ENCODE peak calls at places on chromosomes 6 and 20, in six cellular contexts. F, E, G, D, J and S are unnamed samples. For H3K4me1, the result is how much of the 10 kb centered on the place peaks cover.

GRCh38 chr6:154931741-154932424 is 63.2 kb upstream of the TIAM2 start:
- DNase-seq in F (peak), E (no peak), G (no peak), D (no peak), J (no peak), S (no peak)

GRCh38 chr6:54801669-54802068 is 44.9 kb upstream of the FAM83B start:
- DNase-seq in F (no peak), E (no peak), G (no peak), D (no peak), J (no peak), S (no peak)

GRCh38 chr6:102402635-102403329 is 1009.3 kb downstream of the GRIK2 start:
- DNase-seq in F (no peak), E (no peak), G (no peak), D (no peak), J (no peak), S (no peak)

GRCh38 chr6:150301871-150302800 is 66.7 kb upstream of the IYD start:
- DNase-seq in F (no peak), E (no peak), G (no peak), D (no peak), J (no peak), S (no peak)

GRCh38 chr6:11625302-11625701 is 87.8 kb downstream of the TMEM170B start:
- DNase-seq in F (no peak), E (no peak), G (no peak), D (no peak), J (no peak), S (no peak)

GRCh38 chr6:132153221-132153896 is 202.2 kb upstream of the CCN2 start:
- DNase-seq in F (no peak), E (no peak), G (no peak), D (no peak), J (no peak), S (no peak)

GRCh38 chr6:36721369-36722140 is 23.9 kb downstream of the RAB44 start:
- DNase-seq in F (no peak), E (no peak), G (no peak), D (no peak), J (no peak), S (no peak)

GRCh38 chr6:123027392-123027791 is 31.4 kb downstream of the CLVS2 start:
- DNase-seq in F (no peak), E (no peak), G (no peak), D (no peak), J (no peak), S (no peak)

GRCh38 chr6:109609737-109610136 is 81.3 kb downstream of the AK9 start:
- DNase-seq in F (no peak), E (no peak), G (no peak), D (no peak), J (no peak), S (no peak)

GRCh38 chr6:25660512-25660911 is 8.5 kb downstream of the SCGN start:
- DNase-seq in F (no peak), E (no peak), G (no peak), D (no peak), J (no peak), S (no peak)

GRCh38 chr6:165448210-165448609 is 138.8 kb upstream of the C6orf118 start:
- DNase-seq in F (no peak), E (no peak), G (no peak), D (no peak), J (no peak), S (no peak)

GRCh38 chr20:64255361-64256281 is at the start of gene PCMTD2:
- DNase-seq in F (peak), E (peak), G (peak), D (peak), J (peak), S (peak)

GRCh38 chr6:35473849-35474128 is 5.6 kb downstream of the RPL10A start:
- DNase-seq in F (no peak), E (no peak), G (no peak), D (no peak), J (no peak), S (no peak)

GRCh38 chr20:7723284-7723683 is 217.0 kb downstream of the HAO1 start:
- DNase-seq in F (no peak), E (no peak), G (no peak), D (no peak), J (no peak), S (no peak)

GRCh38 chr6:24078200-24078599 is 47.8 kb upstream of the NRSN1 start:
- DNase-seq in F (no peak), E (no peak), G (no peak), D (no peak), J (no peak), S (no peak)

GRCh38 chr6:1029196-1029595 is 282.7 kb upstream of the FOXQ1 start:
- DNase-seq in F (no peak), E (no peak), G (no peak), D (no peak), J (no peak), S (no peak)

GRCh38 chr6:30821862-30822784 is 62.2 kb upstream of the DDR1 start:
- DNase-seq in F (no peak), E (no peak), G (no peak), D (no peak), J (peak), S (no peak)

GRCh38 chr6:116268589-116269293 is 11.0 kb downstream of the TSPYL1 start:
- DNase-seq in F (no peak), E (no peak), G (peak), D (no peak), J (peak), S (no peak)

GRCh38 chr6:165571068-165571682 is 91.9 kb downstream of the PDE10A start:
- DNase-seq in F (no peak), E (no peak), G (no peak), D (no peak), J (no peak), S (no peak)

GRCh38 chr6:56193846-56194245 is 53.5 kb downstream of the COL21A1 start:
- DNase-seq in F (no peak), E (no peak), G (no peak), D (no peak), J (no peak), S (no peak)

GRCh38 chr20:53850318-53850717 is 220.1 kb downstream of the BCAS1 start:
- DNase-seq in F (no peak), E (no peak), G (no peak), D (no peak), J (no peak), S (no peak)

GRCh38 chr6:159217595-159218275 is 48.5 kb downstream of the FNDC1 start:
- DNase-seq in F (no peak), E (no peak), G (no peak), D (no peak), J (peak), S (no peak)

GRCh38 chr6:89954721-89955148 is 60.5 kb downstream of the GJA10 start:
- DNase-seq in F (no peak), E (no peak), G (peak), D (no peak), J (no peak), S (no peak)

GRCh38 chr6:25628471-25629201 is 23.4 kb upstream of the SCGN start:
- DNase-seq in F (no peak), E (no peak), G (no peak), D (no peak), J (no peak), S (no peak)

GRCh38 chr20:63833776-63834544 is 2.9 kb upstream of the ZBTB46 start:
- DNase-seq in F (no peak), E (no peak), G (no peak), D (no peak), J (no peak), S (no peak)

GRCh38 chr6:166330612-166331011 is 11.7 kb downstream of the SFT2D1 start:
- DNase-seq in F (peak), E (no peak), G (no peak), D (peak), J (peak), S (no peak)

GRCh38 chr20:12153616-12154015 is 235.9 kb downstream of the BTBD3 start:
- DNase-seq in F (no peak), E (no peak), G (no peak), D (no peak), J (no peak), S (no peak)

GRCh38 chr6:113879186-113880096 is 22.3 kb downstream of the MARCKS start:
- DNase-seq in F (peak), E (no peak), G (no peak), D (no peak), J (peak), S (peak)

GRCh38 chr20:23568320-23569011 is at the start of gene CST9L:
- DNase-seq in F (no peak), E (peak), G (no peak), D (no peak), J (peak), S (no peak)

GRCh38 chr20:63130654-63131577 is 85.0 kb downstream of the YTHDF1 start:
- DNase-seq in F (no peak), E (no peak), G (no peak), D (no peak), J (no peak), S (peak)

GRCh38 chr6:6543181-6543879 is 45.2 kb upstream of the LY86 start:
- DNase-seq in F (no peak), E (no peak), G (no peak), D (no peak), J (no peak), S (no peak)

GRCh38 chr6:6386010-6386409 is 65.5 kb upstream of the F13A1 start:
- DNase-seq in F (no peak), E (no peak), G (no peak), D (no peak), J (no peak), S (no peak)

GRCh38 chr6:3292431-3293197 is 33.9 kb downstream of the PSMG4 start:
- DNase-seq in F (no peak), E (no peak), G (no peak), D (no peak), J (no peak), S (peak)

GRCh38 chr6:108169801-108170606 is 4.2 kb downstream of the NR2E1 start:
- DNase-seq in F (no peak), E (no peak), G (no peak), D (no peak), J (no peak), S (no peak)

GRCh38 chr6:109224107-109224875 is 129.0 kb downstream of the CEP57L1 start:
- DNase-seq in F (no peak), E (no peak), G (no peak), D (no peak), J (peak), S (no peak)

GRCh38 chr6:169707772-169708171 is 5.8 kb downstream of the C6orf120 start:
- DNase-seq in F (no peak), E (no peak), G (no peak), D (no peak), J (no peak), S (no peak)

GRCh38 chr6:2221724-2222274 is 23.6 kb downstream of the GMDS start:
- DNase-seq in F (no peak), E (peak), G (no peak), D (no peak), J (no peak), S (no peak)

GRCh38 chr6:157276134-157276532 is 47.2 kb downstream of the TMEM242 start:
- DNase-seq in F (no peak), E (no peak), G (no peak), D (no peak), J (no peak), S (no peak)

GRCh38 chr20:47614703-47615309 is 113.1 kb downstream of the NCOA3 start:
- DNase-seq in F (no peak), E (no peak), G (no peak), D (no peak), J (no peak), S (no peak)
- H3K4me1 ChIP-seq in F (under half), E (under half), G (under half), D (half or more), J (under half), S (under half)

DNA sequence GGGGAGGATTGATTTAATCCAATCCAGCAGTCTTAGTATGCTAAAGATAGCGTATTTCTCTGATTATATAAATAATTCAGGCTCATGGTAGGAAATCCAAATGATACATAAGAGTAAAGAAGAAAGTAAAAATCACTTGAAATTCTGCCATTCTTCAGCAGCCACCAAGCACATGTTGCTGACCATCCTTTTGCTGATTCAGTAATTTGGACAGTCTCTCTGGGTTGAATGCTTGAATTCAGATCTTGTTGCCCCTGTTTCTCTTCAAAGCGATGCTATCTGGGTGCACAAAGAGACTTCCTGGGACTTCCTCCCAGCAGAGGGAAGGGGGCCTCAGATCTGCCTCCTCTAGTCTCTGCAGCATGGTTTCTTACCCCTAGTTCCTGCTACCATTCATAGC is 609.1 kb downstream of the UTRN start:
- DNase-seq in F (no peak), E (no peak), G (no peak), D (no peak), J (no peak), S (no peak)
- H3K27ac ChIP-seq in F (no peak), E (no peak), G (no peak), D (no peak), J (no peak), S (no peak)

GRCh38 chr20:58342104-58342945 is 32.8 kb downstream of the RAB22A start:
- DNase-seq in F (no peak), E (no peak), G (no peak), D (no peak), J (no peak), S (no peak)
- H3K4me1 ChIP-seq in F (under half), E (under half), G (under half), D (under half), J (under half), S (under half)

DNA sequence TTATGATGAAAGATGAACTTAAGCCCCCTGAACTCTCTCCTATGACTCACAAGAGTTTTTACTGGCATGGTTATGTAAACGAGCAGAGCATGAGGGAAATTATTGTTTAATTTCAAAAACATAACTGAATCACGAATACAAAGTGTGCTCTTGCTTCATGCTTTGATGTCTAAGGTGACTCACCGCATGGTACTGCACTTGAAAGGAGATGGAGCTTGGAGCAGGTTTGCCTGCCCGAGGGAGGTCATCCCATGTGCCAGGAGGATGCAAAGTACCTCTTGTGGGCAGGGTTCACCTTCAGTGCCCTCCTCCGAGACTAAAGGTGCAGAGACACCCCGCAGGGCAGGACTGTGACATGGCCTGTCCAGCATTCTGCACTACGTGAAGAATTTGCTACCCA is 13.7 kb upstream of the PCK1 start:
- DNase-seq in F (no peak), E (no peak), G (no peak), D (no peak), J (no peak), S (peak)
- H3K27ac ChIP-seq in F (no peak), E (no peak), G (no peak), D (no peak), J (no peak), S (no peak)

DNA sequence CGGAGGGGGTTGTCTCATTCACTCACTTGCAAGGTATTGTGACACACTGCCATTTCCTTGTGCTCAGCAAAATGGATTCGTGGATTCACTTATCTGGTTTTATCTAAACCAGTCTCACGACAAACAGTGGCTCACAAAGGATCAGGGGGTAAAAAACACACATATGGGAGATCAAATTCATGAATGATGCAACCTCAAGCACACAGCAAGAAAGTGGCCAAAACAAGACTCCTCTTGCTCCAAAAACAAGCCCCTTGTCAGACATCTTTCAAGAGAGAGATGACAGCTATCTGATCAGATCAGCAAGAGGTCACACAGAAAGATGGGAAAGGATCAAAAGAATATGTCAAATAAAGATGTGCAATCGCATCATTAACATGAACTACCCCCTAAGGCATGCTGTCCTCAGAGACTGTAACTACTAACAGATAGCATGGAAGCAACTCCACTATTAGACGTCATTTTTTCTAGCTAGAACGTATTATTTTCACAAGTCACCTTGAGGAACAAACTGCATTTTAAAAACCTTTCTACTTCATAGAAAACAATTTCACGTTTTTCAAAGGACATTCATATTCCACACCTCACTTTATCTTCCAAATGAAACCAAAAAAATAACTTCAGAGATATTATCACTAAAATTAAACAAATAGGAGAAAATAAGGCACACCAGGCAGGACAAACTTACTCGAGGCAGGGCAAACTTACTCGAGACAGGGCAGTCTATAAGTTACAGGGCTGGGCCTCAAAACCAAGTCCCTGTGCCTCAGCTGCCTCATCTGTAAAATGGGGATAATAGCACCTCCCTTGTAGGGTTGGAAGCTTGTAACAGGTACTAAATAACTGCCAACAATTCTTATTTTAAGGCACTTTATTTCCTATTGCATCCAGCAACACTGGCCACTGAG is 122.3 kb downstream of the PREX1 start:
- DNase-seq in F (no peak), E (no peak), G (no peak), D (no peak), J (peak), S (peak)
- H3K4me1 ChIP-seq in F (under half), E (under half), G (under half), D (under half), J (under half), S (under half)

GRCh38 chr20:47784256-47784598 is 1.1 kb downstream of the SULF2 start:
- DNase-seq in F (no peak), E (no peak), G (no peak), D (no peak), J (no peak), S (no peak)

GRCh38 chr20:47784599-47785320 is 521 bp downstream of the SULF2 start:
- DNase-seq in F (no peak), E (no peak), G (no peak), D (peak), J (peak), S (no peak)

GRCh38 chr20:47785900-47786762 is 850 bp upstream of the SULF2 start:
- DNase-seq in F (peak), E (peak), G (no peak), D (peak), J (peak), S (peak)

GRCh38 chr20:47786763-47787107 is 1.5 kb upstream of the SULF2 start:
- DNase-seq in F (no peak), E (no peak), G (no peak), D (no peak), J (no peak), S (no peak)

GRCh38 chr20:47785321-47785899 is at the start of gene SULF2:
- DNase-seq in F (peak), E (no peak), G (no peak), D (peak), J (peak), S (no peak)
- H3K27ac ChIP-seq in F (peak), E (peak), G (no peak), D (peak), J (peak), S (peak)